ENCODE peak calls at places on chromosomes 6 and 20, in four cellular contexts. P, M, N and X are unnamed samples.

GRCh38 chr20:50048420-50049166 is 64.4 kb downstream of the UBE2V1 start:
- DNase-seq in P (peak; percentile 46), M (no peak), N (no peak), X (no peak)

GRCh38 chr6:3884007-3884745 is 35.0 kb downstream of the FAM50B start:
- DNase-seq in P (no peak), M (no peak), N (no peak), X (no peak)

GRCh38 chr6:107554326-107554725 is 64.4 kb downstream of the SOBP start:
- DNase-seq in P (no peak), M (no peak), N (no peak), X (no peak)

GRCh38 chr6:164200071-164200470 is 785.6 kb downstream of the QKI start:
- DNase-seq in P (no peak), M (no peak), N (no peak), X (no peak)

GRCh38 chr6:147048930-147049329 is 155.3 kb upstream of the STXBP5 start:
- DNase-seq in P (no peak), M (no peak), N (no peak), X (no peak)

GRCh38 chr6:80608881-80609280 is 502.4 kb downstream of the BCKDHB start:
- DNase-seq in P (no peak), M (no peak), N (no peak), X (no peak)

GRCh38 chr20:32343438-32343837 is 14.7 kb upstream of the ASXL1 start:
- DNase-seq in P (no peak), M (no peak), N (no peak), X (no peak)

GRCh38 chr20:48930035-48930434 is 8.5 kb downstream of the ARFGEF2 start:
- DNase-seq in P (no peak), M (no peak), N (no peak), X (no peak)

GRCh38 chr6:106897580-106897979 is 76.9 kb downstream of the CD24 start:
- DNase-seq in P (no peak), M (no peak), N (no peak), X (no peak)

GRCh38 chr6:117548797-117549301 is 53.5 kb downstream of the GOPC start:
- DNase-seq in P (no peak), M (peak; percentile 64), N (no peak), X (no peak)

GRCh38 chr6:69305456-69305855 is 491.4 kb downstream of the LMBRD1 start:
- DNase-seq in P (no peak), M (no peak), N (no peak), X (no peak)

GRCh38 chr6:98839788-98840361 is 5.5 kb downstream of the POU3F2 start:
- DNase-seq in P (no peak), M (no peak), N (no peak), X (no peak)

GRCh38 chr6:123570813-123571684 is 65.7 kb downstream of the TRDN start:
- DNase-seq in P (no peak), M (no peak), N (no peak), X (no peak)

GRCh38 chr20:36542516-36543186 is 1.3 kb downstream of the MYL9 start:
- DNase-seq in P (no peak), M (no peak), N (no peak), X (no peak)

GRCh38 chr6:33213989-33214335 is 5.7 kb downstream of the RING1 start:
- DNase-seq in P (no peak), M (no peak), N (no peak), X (no peak)

GRCh38 chr20:48448601-48449384 is 379.0 kb downstream of the PREX1 start:
- DNase-seq in P (no peak), M (no peak), N (no peak), X (no peak)